ENCODE peak calls at places on chromosomes 4 and X, in nine cellular contexts. O is ACHN; Y is activated naive CD4-positive, alpha-beta T cell; L is lung microvascular endothelial cell; G is HEK293T; Z is T-helper 2 cell; P is NCI-H2029 treated with DMSO at 0.1 percent for 48 hours; A is iris pigment epithelial cell; J is NCI-H1092 treated with DMSO at 0.1 percent for 48 hours. C is an unnamed sample.

GRCh38 chrX:151100796-151101195 is 75.6 kb upstream of the GPR50 start:
- DNase-seq in J (no peak), Y (no peak), G (no peak), P (no peak), O (no peak), L (no peak), Z (no peak), A (no peak), C (no peak)

GRCh38 chr4:174631901-174632758 is 109.8 kb upstream of the HPGD start:
- DNase-seq in Z (peak), P (peak), O (peak), G (peak), A (peak), J (peak), L (peak), Y (no peak), C (peak)

GRCh38 chrX:140318306-140318705 is 186.6 kb downstream of the SOX3 start:
- DNase-seq in L (no peak), Y (no peak), O (no peak), J (no peak), G (no peak), Z (no peak), P (no peak), A (peak), C (no peak)

GRCh38 chr4:53273726-53274125 is 92.1 kb downstream of the SCFD2 start:
- DNase-seq in Y (no peak), A (peak), Z (no peak), G (no peak), J (no peak), P (no peak), L (no peak), O (no peak), C (peak)

GRCh38 chr4:88098993-88099752 is 59.3 kb downstream of the ABCG2 start:
- DNase-seq in Y (no peak), A (no peak), P (no peak), G (no peak), L (no peak), Z (no peak), O (no peak), J (no peak), C (no peak)

GRCh38 chr4:19577121-19577520 is 674.6 kb upstream of the SLIT2 start:
- DNase-seq in L (no peak), P (no peak), G (no peak), Y (no peak), J (no peak), A (peak), O (no peak), Z (no peak), C (no peak)

GRCh38 chr4:127622923-127623754 is 9.6 kb upstream of the INTU start:
- DNase-seq in G (peak), O (peak), L (peak), Y (no peak), J (peak), P (no peak), Z (peak), A (peak), C (peak)

GRCh38 chr4:72896515-72896914 is 173.0 kb downstream of the COX18 start:
- DNase-seq in L (peak), P (no peak), G (no peak), Y (no peak), J (no peak), O (peak), Z (no peak), A (peak), C (no peak)

GRCh38 chrX:9676738-9677097 is 88.9 kb downstream of the GPR143 start:
- DNase-seq in L (no peak), J (peak), Y (no peak), G (no peak), O (no peak), P (no peak), Z (peak), A (no peak), C (no peak)

GRCh38 chr4:12137556-12137955 is 708.9 kb upstream of the HS3ST1 start:
- DNase-seq in Y (no peak), P (peak), G (no peak), J (peak), O (no peak), L (no peak), Z (no peak), A (no peak), C (no peak)

GRCh38 chrX:135331525-135331924 is 22.2 kb downstream of the ETDC start:
- DNase-seq in G (no peak), Y (no peak), J (no peak), L (no peak), P (no peak), O (no peak), Z (no peak), A (no peak), C (no peak)

GRCh38 chr4:27088491-27088890 is 227.8 kb downstream of the STIM2 start:
- DNase-seq in Z (no peak), O (no peak), J (no peak), G (no peak), P (no peak), L (no peak), A (no peak), Y (no peak), C (no peak)

GRCh38 chrX:144566592-144566991 is 680.7 kb upstream of the SPANXN1 start:
- DNase-seq in A (no peak), P (no peak), G (peak), Z (no peak), O (no peak), L (no peak), Y (no peak), J (no peak), C (no peak)

C was measured in cardiac muscle cell.